ENCODE peak calls at places on chromosomes 5 and 9, in ten cellular contexts. One of them, this sample, is unnamed.

GRCh38 chr5:89011778-89012320 is 128.9 kb upstream of the MEF2C start:
- DNase-seq in M059J: no peak
- DNase-seq in activated CD4-positive, alpha-beta T cell treated with anti-CD3 and anti-CD28 coated beads, Interleukin-2, amount 50 U/mL, for 4 hours: no peak
- DNase-seq in NCI-H69: no peak
- DNase-seq in right atrium auricular region: no peak
- DNase-seq in anterior cingulate cortex: no peak
- DNase-seq in GM04504: no peak
- DNase-seq in IMR-90: no peak
- DNase-seq in NCI-H2029: no peak
- DNase-seq in fibroblast of pulmonary artery: no peak
- DNase-seq in this sample: no peak

GRCh38 chr9:21473236-21473635 is 8.9 kb downstream of the IFNE start:
- DNase-seq in M059J: no peak
- DNase-seq in activated CD4-positive, alpha-beta T cell treated with anti-CD3 and anti-CD28 coated beads, Interleukin-2, amount 50 U/mL, for 4 hours: no peak
- DNase-seq in NCI-H69: no peak
- DNase-seq in right atrium auricular region: no peak
- DNase-seq in anterior cingulate cortex: no peak
- DNase-seq in GM04504: no peak
- DNase-seq in IMR-90: no peak
- DNase-seq in NCI-H2029: no peak
- DNase-seq in fibroblast of pulmonary artery: no peak
- DNase-seq in this sample: no peak

GRCh38 chr9:123395276-123396006 is 39.4 kb downstream of the CRB2 start:
- DNase-seq in M059J: no peak
- DNase-seq in activated CD4-positive, alpha-beta T cell treated with anti-CD3 and anti-CD28 coated beads, Interleukin-2, amount 50 U/mL, for 4 hours: no peak
- DNase-seq in NCI-H69: peak
- DNase-seq in right atrium auricular region: no peak
- DNase-seq in anterior cingulate cortex: no peak
- DNase-seq in GM04504: no peak
- DNase-seq in IMR-90: no peak
- DNase-seq in NCI-H2029: peak
- DNase-seq in fibroblast of pulmonary artery: no peak
- DNase-seq in this sample: no peak

GRCh38 chr9:131503626-131504465 is 1.1 kb downstream of the POMT1 start:
- DNase-seq in M059J: peak
- DNase-seq in activated CD4-positive, alpha-beta T cell treated with anti-CD3 and anti-CD28 coated beads, Interleukin-2, amount 50 U/mL, for 4 hours: peak
- DNase-seq in NCI-H69: peak
- DNase-seq in right atrium auricular region: no peak
- DNase-seq in anterior cingulate cortex: no peak
- DNase-seq in GM04504: no peak
- DNase-seq in IMR-90: peak
- DNase-seq in NCI-H2029: no peak
- DNase-seq in fibroblast of pulmonary artery: no peak
- DNase-seq in this sample: peak

GRCh38 chr5:11520241-11520929 is 383.9 kb downstream of the CTNND2 start:
- DNase-seq in M059J: no peak
- DNase-seq in activated CD4-positive, alpha-beta T cell treated with anti-CD3 and anti-CD28 coated beads, Interleukin-2, amount 50 U/mL, for 4 hours: no peak
- DNase-seq in NCI-H69: no peak
- DNase-seq in right atrium auricular region: no peak
- DNase-seq in anterior cingulate cortex: no peak
- DNase-seq in GM04504: no peak
- DNase-seq in IMR-90: no peak
- DNase-seq in NCI-H2029: no peak
- DNase-seq in fibroblast of pulmonary artery: no peak
- DNase-seq in this sample: no peak

GRCh38 chr9:133866946-133867345 is 125.2 kb downstream of the VAV2 start:
- DNase-seq in M059J: no peak
- DNase-seq in activated CD4-positive, alpha-beta T cell treated with anti-CD3 and anti-CD28 coated beads, Interleukin-2, amount 50 U/mL, for 4 hours: no peak
- DNase-seq in NCI-H69: no peak
- DNase-seq in right atrium auricular region: no peak
- DNase-seq in anterior cingulate cortex: no peak
- DNase-seq in GM04504: no peak
- DNase-seq in IMR-90: no peak
- DNase-seq in NCI-H2029: no peak
- DNase-seq in fibroblast of pulmonary artery: no peak
- DNase-seq in this sample: no peak

GRCh38 chr5:168085321-168086040 is 206.0 kb upstream of the WWC1 start:
- DNase-seq in M059J: peak
- DNase-seq in activated CD4-positive, alpha-beta T cell treated with anti-CD3 and anti-CD28 coated beads, Interleukin-2, amount 50 U/mL, for 4 hours: no peak
- DNase-seq in NCI-H69: peak
- DNase-seq in right atrium auricular region: no peak
- DNase-seq in anterior cingulate cortex: no peak
- DNase-seq in GM04504: no peak
- DNase-seq in IMR-90: no peak
- DNase-seq in NCI-H2029: no peak
- DNase-seq in fibroblast of pulmonary artery: peak
- DNase-seq in this sample: no peak

GRCh38 chr5:133267601-133268000 is 215.8 kb downstream of the HSPA4 start:
- DNase-seq in M059J: no peak
- DNase-seq in activated CD4-positive, alpha-beta T cell treated with anti-CD3 and anti-CD28 coated beads, Interleukin-2, amount 50 U/mL, for 4 hours: no peak
- DNase-seq in NCI-H69: no peak
- DNase-seq in right atrium auricular region: no peak
- DNase-seq in anterior cingulate cortex: no peak
- DNase-seq in GM04504: no peak
- DNase-seq in IMR-90: no peak
- DNase-seq in NCI-H2029: no peak
- DNase-seq in fibroblast of pulmonary artery: no peak
- DNase-seq in this sample: no peak

GRCh38 chr5:170302729-170303501 is 5.3 kb upstream of the LCP2 start:
- DNase-seq in M059J: no peak
- DNase-seq in activated CD4-positive, alpha-beta T cell treated with anti-CD3 and anti-CD28 coated beads, Interleukin-2, amount 50 U/mL, for 4 hours: peak
- DNase-seq in NCI-H69: no peak
- DNase-seq in right atrium auricular region: no peak
- DNase-seq in anterior cingulate cortex: no peak
- DNase-seq in GM04504: no peak
- DNase-seq in IMR-90: no peak
- DNase-seq in NCI-H2029: no peak
- DNase-seq in fibroblast of pulmonary artery: peak
- DNase-seq in this sample: peak